ENCODE peak calls at places on chromosomes 1 and 21, in four cellular contexts. F is aorta; N is CD4-positive, alpha-beta T cell; L is cerebellum. P is an unnamed sample.

GRCh38 chr1:158203693-158204457 is 23.2 kb downstream of the CD1D start:
- DNase-seq in N (no peak), L (peak), F (no peak), P (peak)

GRCh38 chr1:232812560-232812959 is 7.3 kb downstream of the MAP10 start:
- DNase-seq in F (no peak), N (no peak), L (no peak), P (no peak)

GRCh38 chr1:19869929-19870328 is 12.3 kb upstream of the OTUD3 start:
- DNase-seq in L (no peak), F (no peak), N (no peak), P (no peak)

GRCh38 chr1:116986531-116987255 is 14.9 kb upstream of the CD101 start:
- DNase-seq in L (no peak), N (peak), F (no peak), P (no peak)

GRCh38 chr1:41380979-41381690 is 19.9 kb downstream of the FOXO6 start:
- DNase-seq in F (peak), L (peak), N (no peak), P (no peak)

GRCh38 chr1:17819129-17819802 is 64.1 kb downstream of the ACTL8 start:
- DNase-seq in F (no peak), L (peak), N (no peak), P (peak)

GRCh38 chr21:45080639-45081414 is 6.4 kb downstream of the ADARB1 start:
- DNase-seq in L (no peak), N (peak), F (peak), P (no peak)

GRCh38 chr1:39631361-39632331 is 7.8 kb downstream of the HEYL start:
- DNase-seq in L (no peak), F (no peak), N (no peak), P (no peak)

GRCh38 chr1:17027900-17028299 is 16.2 kb upstream of the ATP13A2 start:
- DNase-seq in L (no peak), F (no peak), N (no peak), P (no peak)

GRCh38 chr1:111629190-111629954 is 9.8 kb downstream of the RAP1A start:
- DNase-seq in N (no peak), L (no peak), F (no peak), P (no peak)

GRCh38 chr1:33060579-33061083 is 20.3 kb upstream of the AZIN2 start:
- DNase-seq in L (no peak), F (peak), N (no peak), P (no peak)

GRCh38 chr1:240499012-240499411 is 112.9 kb downstream of the GREM2 start:
- DNase-seq in L (no peak), N (no peak), F (no peak), P (no peak)

GRCh38 chr1:11569954-11570353 is 84.3 kb downstream of the FBXO2 start:
- DNase-seq in F (no peak), L (no peak), N (no peak), P (no peak)

GRCh38 chr21:34926784-34927548 is 122.1 kb downstream of the RUNX1 start:
- DNase-seq in F (no peak), N (no peak), L (no peak), P (no peak)

P was measured in G401.